ENCODE peak calls at places on chromosomes 6 and 20, in ten cellular contexts. One of them, this sample, is unnamed.

GRCh38 chr6:87656857-87657256 is 45.2 kb downstream of the AKIRIN2 start:
- DNase-seq in Peyer's patch: no peak
- DNase-seq in Caco-2: no peak
- DNase-seq in uterus: no peak
- DNase-seq in ovary: no peak
- DNase-seq in A549: no peak
- DNase-seq in H1: no peak
- DNase-seq in AG09309: no peak
- DNase-seq in breast epithelium: no peak
- DNase-seq in choroid plexus epithelial cell: peak
- DNase-seq in this sample: no peak

GRCh38 chr6:49406241-49406970 is 56.6 kb downstream of the MMUT start:
- DNase-seq in Peyer's patch: no peak
- DNase-seq in Caco-2: no peak
- DNase-seq in uterus: no peak
- DNase-seq in ovary: no peak
- DNase-seq in A549: no peak
- DNase-seq in H1: no peak
- DNase-seq in AG09309: no peak
- DNase-seq in breast epithelium: no peak
- DNase-seq in choroid plexus epithelial cell: no peak
- DNase-seq in this sample: no peak

GRCh38 chr6:63636516-63636968 is 940 bp downstream of the PHF3 start:
- DNase-seq in Peyer's patch: peak
- DNase-seq in Caco-2: peak
- DNase-seq in uterus: peak
- DNase-seq in ovary: peak
- DNase-seq in A549: peak
- DNase-seq in H1: no peak
- DNase-seq in AG09309: no peak
- DNase-seq in breast epithelium: peak
- DNase-seq in choroid plexus epithelial cell: peak
- DNase-seq in this sample: peak

GRCh38 chr6:43708857-43709653 is 21.5 kb upstream of the MRPS18A start:
- DNase-seq in Peyer's patch: no peak
- DNase-seq in Caco-2: no peak
- DNase-seq in uterus: peak
- DNase-seq in ovary: peak
- DNase-seq in A549: no peak
- DNase-seq in H1: no peak
- DNase-seq in AG09309: peak
- DNase-seq in breast epithelium: no peak
- DNase-seq in choroid plexus epithelial cell: peak
- DNase-seq in this sample: no peak

GRCh38 chr6:44868905-44869304 is 459.2 kb upstream of the RUNX2 start:
- DNase-seq in Peyer's patch: no peak
- DNase-seq in Caco-2: no peak
- DNase-seq in uterus: no peak
- DNase-seq in ovary: no peak
- DNase-seq in A549: no peak
- DNase-seq in H1: no peak
- DNase-seq in AG09309: no peak
- DNase-seq in breast epithelium: no peak
- DNase-seq in choroid plexus epithelial cell: no peak
- DNase-seq in this sample: no peak

GRCh38 chr20:21453676-21454075 is 56.4 kb upstream of the NKX2-4 start:
- DNase-seq in Peyer's patch: no peak
- DNase-seq in Caco-2: no peak
- DNase-seq in uterus: no peak
- DNase-seq in ovary: no peak
- DNase-seq in A549: no peak
- DNase-seq in H1: no peak
- DNase-seq in AG09309: no peak
- DNase-seq in breast epithelium: no peak
- DNase-seq in choroid plexus epithelial cell: no peak
- DNase-seq in this sample: no peak

GRCh38 chr20:610130-611046 is at the start of gene TCF15:
- DNase-seq in Peyer's patch: no peak
- DNase-seq in Caco-2: no peak
- DNase-seq in uterus: no peak
- DNase-seq in ovary: peak
- DNase-seq in A549: no peak
- DNase-seq in H1: no peak
- DNase-seq in AG09309: no peak
- DNase-seq in breast epithelium: no peak
- DNase-seq in choroid plexus epithelial cell: peak
- DNase-seq in this sample: peak

GRCh38 chr6:11366934-11367637 is 134.6 kb upstream of the NEDD9 start:
- DNase-seq in Peyer's patch: no peak
- DNase-seq in Caco-2: peak
- DNase-seq in uterus: no peak
- DNase-seq in ovary: no peak
- DNase-seq in A549: no peak
- DNase-seq in H1: no peak
- DNase-seq in AG09309: no peak
- DNase-seq in breast epithelium: no peak
- DNase-seq in choroid plexus epithelial cell: no peak
- DNase-seq in this sample: no peak

GRCh38 chr6:84094050-84094435 is 60.5 kb downstream of the MRAP2 start:
- DNase-seq in Peyer's patch: no peak
- DNase-seq in Caco-2: no peak
- DNase-seq in uterus: no peak
- DNase-seq in ovary: no peak
- DNase-seq in A549: no peak
- DNase-seq in H1: no peak
- DNase-seq in AG09309: no peak
- DNase-seq in breast epithelium: no peak
- DNase-seq in choroid plexus epithelial cell: no peak
- DNase-seq in this sample: no peak

GRCh38 chr20:53866787-53867740 is 203.3 kb downstream of the BCAS1 start:
- DNase-seq in Peyer's patch: no peak
- DNase-seq in Caco-2: peak
- DNase-seq in uterus: no peak
- DNase-seq in ovary: no peak
- DNase-seq in A549: no peak
- DNase-seq in H1: no peak
- DNase-seq in AG09309: no peak
- DNase-seq in breast epithelium: no peak
- DNase-seq in choroid plexus epithelial cell: no peak
- DNase-seq in this sample: no peak

GRCh38 chr6:166582258-166582657 is 4.2 kb downstream of the RAMACL start:
- DNase-seq in Peyer's patch: no peak
- DNase-seq in Caco-2: no peak
- DNase-seq in uterus: no peak
- DNase-seq in ovary: no peak
- DNase-seq in A549: no peak
- DNase-seq in H1: no peak
- DNase-seq in AG09309: peak
- DNase-seq in breast epithelium: no peak
- DNase-seq in choroid plexus epithelial cell: no peak
- DNase-seq in this sample: no peak

GRCh38 chr6:113359155-113360140 is 497.7 kb upstream of the MARCKS start:
- DNase-seq in Peyer's patch: no peak
- DNase-seq in Caco-2: no peak
- DNase-seq in uterus: no peak
- DNase-seq in ovary: no peak
- DNase-seq in A549: no peak
- DNase-seq in H1: no peak
- DNase-seq in AG09309: no peak
- DNase-seq in breast epithelium: no peak
- DNase-seq in choroid plexus epithelial cell: peak
- DNase-seq in this sample: no peak

GRCh38 chr20:38725959-38726848 is 1.9 kb downstream of the SLC32A1 start:
- DNase-seq in Peyer's patch: peak
- DNase-seq in Caco-2: peak
- DNase-seq in uterus: peak
- DNase-seq in ovary: peak
- DNase-seq in A549: peak
- DNase-seq in H1: no peak
- DNase-seq in AG09309: no peak
- DNase-seq in breast epithelium: no peak
- DNase-seq in choroid plexus epithelial cell: no peak
- DNase-seq in this sample: peak

GRCh38 chr6:155473741-155474140 is 18.1 kb upstream of the NOX3 start:
- DNase-seq in Peyer's patch: no peak
- DNase-seq in Caco-2: no peak
- DNase-seq in uterus: no peak
- DNase-seq in ovary: no peak
- DNase-seq in A549: no peak
- DNase-seq in H1: no peak
- DNase-seq in AG09309: no peak
- DNase-seq in breast epithelium: no peak
- DNase-seq in choroid plexus epithelial cell: no peak
- DNase-seq in this sample: no peak

DNA sequence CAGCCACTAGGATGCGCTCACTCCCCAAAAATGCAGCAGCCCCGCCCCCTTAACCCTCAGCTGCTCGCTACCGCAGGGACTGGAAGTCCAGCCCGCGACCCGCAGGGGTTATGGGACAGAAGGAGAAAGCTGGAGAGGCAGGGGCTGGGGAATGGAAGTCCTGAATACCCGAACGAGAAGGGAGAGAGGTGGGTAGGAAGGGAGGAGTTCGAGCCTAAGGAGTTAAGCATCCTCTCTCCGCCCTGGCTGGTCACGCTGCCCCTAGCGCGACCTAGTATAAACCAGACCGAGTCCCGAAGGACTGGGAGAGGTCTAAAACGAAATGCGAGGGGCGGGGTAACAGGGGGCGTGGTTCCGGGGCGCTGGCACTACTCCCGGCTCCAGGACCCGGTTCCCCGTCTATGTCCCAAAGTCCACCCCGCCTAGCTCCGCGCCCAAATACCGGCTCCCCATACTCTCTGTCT is 448 bp upstream of the DDAH2 start:
- DNase-seq in Peyer's patch: peak
- DNase-seq in Caco-2: peak
- DNase-seq in uterus: peak
- DNase-seq in ovary: peak
- DNase-seq in A549: peak
- DNase-seq in H1: peak
- DNase-seq in AG09309: no peak
- DNase-seq in breast epithelium: peak
- DNase-seq in choroid plexus epithelial cell: peak
- DNase-seq in this sample: peak
- TF ChIP-seq CTCF in Peyer's patch: no peak
- TF ChIP-seq CTCF in Caco-2: peak
- TF ChIP-seq CTCF in uterus: no peak
- TF ChIP-seq CTCF in ovary: peak
- TF ChIP-seq CTCF in A549: peak
- TF ChIP-seq CTCF in H1: no peak
- TF ChIP-seq CTCF in AG09309: no peak
- TF ChIP-seq CTCF in breast epithelium: peak
- TF ChIP-seq CTCF in choroid plexus epithelial cell: no peak
- TF ChIP-seq CTCF in this sample: peak

DNA sequence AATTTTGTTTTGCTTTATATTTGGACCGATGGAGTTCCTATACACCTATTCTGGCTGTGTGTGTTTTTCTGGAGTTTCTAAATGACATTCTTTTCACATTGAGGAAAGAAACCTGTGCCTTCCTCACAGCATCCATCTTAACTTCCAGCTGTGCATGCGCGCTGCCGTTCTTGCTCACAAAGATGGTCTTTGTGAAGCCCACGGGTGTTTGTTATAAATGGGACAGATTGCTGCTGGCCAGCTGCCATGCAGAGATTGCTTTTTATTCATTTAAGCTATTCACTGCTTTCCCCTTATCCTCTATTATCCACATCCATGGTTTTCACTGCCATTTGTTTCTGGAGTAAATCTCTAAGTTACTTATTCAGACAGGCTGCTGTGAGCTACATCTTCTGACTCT is 54.2 kb downstream of the SYNDIG1 start:
- DNase-seq in Peyer's patch: no peak
- DNase-seq in Caco-2: no peak
- DNase-seq in uterus: no peak
- DNase-seq in ovary: no peak
- DNase-seq in A549: no peak
- DNase-seq in H1: no peak
- DNase-seq in AG09309: no peak
- DNase-seq in breast epithelium: no peak
- DNase-seq in choroid plexus epithelial cell: no peak
- DNase-seq in this sample: no peak
- TF ChIP-seq CTCF in Peyer's patch: no peak
- TF ChIP-seq CTCF in Caco-2: no peak
- TF ChIP-seq CTCF in uterus: no peak
- TF ChIP-seq CTCF in ovary: no peak
- TF ChIP-seq CTCF in A549: no peak
- TF ChIP-seq CTCF in H1: no peak
- TF ChIP-seq CTCF in AG09309: no peak
- TF ChIP-seq CTCF in breast epithelium: no peak
- TF ChIP-seq CTCF in choroid plexus epithelial cell: no peak
- TF ChIP-seq CTCF in this sample: no peak

GRCh38 chr20:32577023-32577422 is 8.1 kb downstream of the NOL4L start:
- DNase-seq in Peyer's patch: no peak
- DNase-seq in Caco-2: no peak
- DNase-seq in uterus: no peak
- DNase-seq in ovary: no peak
- DNase-seq in A549: no peak
- DNase-seq in H1: no peak
- DNase-seq in AG09309: no peak
- DNase-seq in breast epithelium: no peak
- DNase-seq in choroid plexus epithelial cell: no peak
- DNase-seq in this sample: no peak
- TF ChIP-seq CTCF in Peyer's patch: no peak
- TF ChIP-seq CTCF in Caco-2: peak
- TF ChIP-seq CTCF in uterus: no peak
- TF ChIP-seq CTCF in ovary: no peak
- TF ChIP-seq CTCF in A549: no peak
- TF ChIP-seq CTCF in H1: no peak
- TF ChIP-seq CTCF in AG09309: no peak
- TF ChIP-seq CTCF in breast epithelium: no peak
- TF ChIP-seq CTCF in choroid plexus epithelial cell: peak
- TF ChIP-seq CTCF in this sample: no peak

DNA sequence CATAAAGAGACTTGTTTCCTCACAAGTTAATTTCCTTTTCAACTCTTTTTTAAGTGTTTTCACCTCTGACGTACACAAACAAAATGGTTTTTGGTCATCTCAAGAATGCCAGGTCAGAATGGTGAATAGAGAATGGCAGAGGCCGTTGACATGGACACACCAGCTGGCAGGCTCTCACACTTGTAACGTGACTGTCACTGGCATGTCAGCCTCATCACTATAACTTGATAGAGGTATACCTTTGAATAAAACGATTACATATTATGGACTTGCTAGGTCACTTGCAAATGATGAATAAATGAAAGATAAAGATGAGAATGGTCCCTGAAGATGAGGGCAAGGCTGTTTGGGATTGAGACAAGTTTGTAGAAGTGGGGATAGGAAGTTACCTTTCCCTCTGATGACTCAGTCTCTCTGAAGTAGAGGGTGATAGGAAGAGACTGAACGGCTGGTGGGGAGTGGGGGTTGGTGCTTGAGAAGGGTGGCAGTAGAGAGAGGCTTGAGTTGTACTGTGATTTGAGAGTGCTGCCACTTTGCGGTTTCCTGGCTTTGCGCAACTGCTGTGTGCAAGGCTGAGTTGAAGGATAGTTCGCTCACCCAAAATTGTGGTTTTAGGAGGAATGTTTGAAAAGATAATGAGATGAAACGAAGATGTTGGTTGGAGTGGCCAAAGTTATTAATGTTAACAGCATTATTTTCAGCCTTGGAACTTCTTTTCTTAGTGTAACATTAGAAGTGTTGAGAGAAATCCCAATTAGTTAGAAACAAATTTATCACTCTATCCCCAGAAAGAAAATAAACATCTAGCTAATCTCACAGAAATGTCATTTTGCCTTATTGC is 30.3 kb downstream of the TBPL1 start:
- DNase-seq in Peyer's patch: no peak
- DNase-seq in Caco-2: no peak
- DNase-seq in uterus: no peak
- DNase-seq in ovary: peak
- DNase-seq in A549: no peak
- DNase-seq in H1: no peak
- DNase-seq in AG09309: no peak
- DNase-seq in breast epithelium: no peak
- DNase-seq in choroid plexus epithelial cell: peak
- DNase-seq in this sample: no peak
- TF ChIP-seq CTCF in Peyer's patch: no peak
- TF ChIP-seq CTCF in Caco-2: no peak
- TF ChIP-seq CTCF in uterus: no peak
- TF ChIP-seq CTCF in ovary: no peak
- TF ChIP-seq CTCF in A549: no peak
- TF ChIP-seq CTCF in H1: no peak
- TF ChIP-seq CTCF in AG09309: no peak
- TF ChIP-seq CTCF in breast epithelium: no peak
- TF ChIP-seq CTCF in choroid plexus epithelial cell: peak
- TF ChIP-seq CTCF in this sample: no peak

This sample was measured in GM10248.